ENCODE peak calls at places on chromosomes 1 and 21, in nine cellular contexts. E, D, A, T, U, H, S, I and B are unnamed samples. For H3K27me3, the result is how much of the 10 kb centered on the place peaks cover.

GRCh38 chr1:119294728-119295127 is 73.9 kb upstream of the HAO2 start:
- DNase-seq in H (no peak), S (no peak), A (no peak), E (no peak), T (no peak), D (no peak), U (no peak), I (no peak), B (no peak)

GRCh38 chr1:59877108-59877682 is 49.4 kb downstream of the CYP2J2 start:
- DNase-seq in U (no peak), T (no peak), D (no peak), E (no peak), I (no peak), S (no peak), A (no peak), H (no peak), B (no peak)

GRCh38 chr1:161473363-161473762 is 31.9 kb upstream of the FCGR2A start:
- DNase-seq in A (no peak), E (no peak), S (no peak), H (no peak), D (peak), U (no peak), T (no peak), I (no peak), B (no peak)

GRCh38 chr1:4957027-4957426 is 302.6 kb downstream of the AJAP1 start:
- DNase-seq in U (no peak), D (no peak), T (no peak), H (no peak), A (no peak), I (no peak), E (no peak), S (no peak), B (no peak)

GRCh38 chr21:24829397-24829796 is 777.9 kb downstream of the MRPL39 start:
- DNase-seq in A (no peak), H (no peak), U (no peak), T (no peak), I (no peak), E (no peak), D (peak), S (no peak), B (peak)

GRCh38 chr1:3231826-3232225 is 162.8 kb downstream of the PRDM16 start:
- DNase-seq in D (no peak), U (no peak), E (no peak), I (no peak), S (no peak), T (no peak), A (no peak), H (no peak), B (no peak)

GRCh38 chr1:217273866-217274265 is 357.0 kb downstream of the GPATCH2 start:
- DNase-seq in D (no peak), E (no peak), T (no peak), U (no peak), S (no peak), A (no peak), H (no peak), I (no peak), B (no peak)

GRCh38 chr1:58982259-58982998 is 198.6 kb upstream of the JUN start:
- DNase-seq in E (no peak), U (no peak), I (no peak), A (no peak), S (no peak), H (peak), T (peak), D (peak), B (peak)

GRCh38 chr1:44412591-44412990 is 7.5 kb downstream of the RNF220 start:
- DNase-seq in T (no peak), A (no peak), D (no peak), I (no peak), H (no peak), U (no peak), S (no peak), E (no peak), B (no peak)

GRCh38 chr21:46055863-46056281 is 42.0 kb upstream of the COL6A2 start:
- DNase-seq in E (no peak), D (no peak), T (no peak), H (no peak), S (peak), A (no peak), U (no peak), I (peak), B (no peak)

GRCh38 chr21:44052071-44052829 is 40.1 kb downstream of the TRAPPC10 start:
- DNase-seq in A (no peak), U (no peak), S (peak), E (no peak), D (no peak), I (no peak), T (no peak), H (no peak), B (no peak)

GRCh38 chr21:34227386-34227852 is 136.4 kb upstream of the KCNE2 start:
- DNase-seq in U (no peak), A (no peak), E (no peak), T (no peak), S (no peak), D (no peak), I (no peak), H (no peak), B (no peak)

GRCh38 chr1:169931795-169932195 is 38.1 kb upstream of the SCYL3 start:
- DNase-seq in S (no peak), A (no peak), E (no peak), U (no peak), D (no peak), T (no peak), H (no peak), I (no peak), B (no peak)

GRCh38 chr1:51214615-51215131 is 21.4 kb upstream of the RNF11 start:
- DNase-seq in I (peak), T (no peak), S (no peak), D (no peak), U (no peak), E (no peak), A (no peak), H (no peak), B (no peak)

GRCh38 chr1:238336531-238336930 is 445.8 kb upstream of the ZP4 start:
- DNase-seq in I (no peak), T (no peak), E (no peak), U (no peak), H (no peak), D (peak), A (no peak), S (no peak), B (peak)

GRCh38 chr1:5897281-5897680 is 94.9 kb downstream of the NPHP4 start:
- DNase-seq in H (no peak), T (no peak), S (no peak), D (no peak), I (no peak), A (no peak), U (no peak), E (no peak), B (no peak)

GRCh38 chr21:43192501-43193081 is 23.8 kb downstream of the CRYAA start:
- DNase-seq in U (peak), A (no peak), E (no peak), T (peak), I (no peak), D (no peak), S (peak), H (no peak), B (peak)

GRCh38 chr1:96361961-96362360 is 359.6 kb upstream of the PTBP2 start:
- DNase-seq in U (no peak), S (no peak), A (no peak), E (no peak), H (no peak), I (no peak), T (no peak), D (no peak), B (no peak)

GRCh38 chr1:43522776-43523480 is 7.8 kb upstream of the PTPRF start:
- DNase-seq in E (no peak), U (peak), I (no peak), H (peak), D (no peak), S (peak), A (peak), T (no peak), B (peak)

GRCh38 chr1:8870605-8871538 is 7.6 kb downstream of the ENO1 start:
- DNase-seq in H (no peak), S (no peak), E (no peak), D (no peak), T (no peak), I (no peak), U (no peak), A (no peak), B (no peak)

GRCh38 chr1:192265774-192266173 is 51.0 kb upstream of the RGS21 start:
- DNase-seq in D (no peak), E (no peak), I (no peak), A (no peak), S (no peak), H (no peak), U (no peak), T (no peak), B (no peak)

GRCh38 chr1:44254392-44254791 is 41.1 kb downstream of the DMAP1 start:
- DNase-seq in D (no peak), S (no peak), H (no peak), A (no peak), U (no peak), T (no peak), I (no peak), E (no peak), B (no peak)

GRCh38 chr1:218299416-218299815 is 14.3 kb downstream of the RRP15 start:
- DNase-seq in H (no peak), T (no peak), I (no peak), E (no peak), A (no peak), D (no peak), U (no peak), S (no peak), B (no peak)

GRCh38 chr1:88463401-88463800 is 220.7 kb upstream of the PKN2 start:
- DNase-seq in S (no peak), I (no peak), H (no peak), A (no peak), D (no peak), E (no peak), U (no peak), T (no peak), B (no peak)

GRCh38 chr1:18820791-18821641 is 38.4 kb downstream of the TAS1R2 start:
- DNase-seq in D (peak), E (peak), T (peak), U (peak), H (peak), A (peak), S (peak), I (peak), B (peak)

GRCh38 chr1:226550671-226551041 is 2.1 kb downstream of the STUM start:
- DNase-seq in D (no peak), T (no peak), U (no peak), E (no peak), A (no peak), S (no peak), I (no peak), H (no peak), B (no peak)

GRCh38 chr1:102798718-102799117 is 309.6 kb downstream of the COL11A1 start:
- DNase-seq in S (no peak), T (no peak), I (no peak), D (no peak), E (no peak), A (no peak), H (no peak), U (no peak), B (no peak)

GRCh38 chr1:163095223-163095622 is 26.1 kb downstream of the RGS4 start:
- DNase-seq in H (no peak), E (no peak), A (no peak), S (no peak), T (no peak), I (no peak), U (no peak), D (no peak), B (no peak)

GRCh38 chr1:6357243-6357929 is 36.2 kb downstream of the ACOT7 start:
- DNase-seq in D (no peak), T (no peak), E (no peak), H (no peak), A (peak), S (no peak), I (no peak), U (no peak), B (peak)

GRCh38 chr1:9728451-9729295 is 77.1 kb downstream of the PIK3CD start:
- DNase-seq in A (no peak), H (no peak), E (peak), D (no peak), U (no peak), I (no peak), S (no peak), T (no peak), B (no peak)

GRCh38 chr1:75134939-75135828 is 996 bp downstream of the LHX8 start:
- DNase-seq in S (no peak), A (no peak), T (no peak), I (no peak), U (no peak), H (no peak), D (no peak), E (no peak), B (peak)

GRCh38 chr1:39901486-39902120 is at the start of gene MYCL:
- DNase-seq in H (peak), T (peak), U (peak), A (peak), I (peak), D (peak), S (peak), E (peak), B (peak)

GRCh38 chr1:6448749-6449631 is 17.0 kb downstream of the TNFRSF25 start:
- DNase-seq in S (no peak), T (no peak), D (peak), U (no peak), E (no peak), A (peak), H (peak), I (no peak), B (no peak)

GRCh38 chr1:115924730-115925129 is 51.6 kb upstream of the SLC22A15 start:
- DNase-seq in S (no peak), T (no peak), A (no peak), E (no peak), D (no peak), U (no peak), H (no peak), I (no peak), B (no peak)

GRCh38 chr1:97545446-97545845 is 375.4 kb downstream of the DPYD start:
- DNase-seq in U (no peak), E (no peak), D (no peak), S (no peak), T (no peak), H (no peak), A (no peak), I (no peak), B (no peak)
- H3K27me3 ChIP-seq in U (under half), E (under half), D (under half), S (under half), T (under half), H (under half), A (under half), I (under half), B (under half)

GRCh38 chr1:1916882-1917281 is 1.8 kb downstream of the CALML6 start:
- DNase-seq in D (no peak), H (no peak), I (no peak), S (no peak), T (peak), E (no peak), U (no peak), A (peak), B (no peak)

GRCh38 chr1:1915911-1916835 is 1.1 kb downstream of the CALML6 start:
- DNase-seq in H (peak), S (no peak), E (no peak), D (no peak), A (peak), I (no peak), T (peak), U (no peak), B (no peak)

GRCh38 chr1:1917995-1918900 is 831 bp downstream of the TMEM52 start:
- DNase-seq in S (no peak), H (no peak), A (peak), U (no peak), T (peak), D (no peak), I (no peak), E (no peak), B (no peak)

GRCh38 chr1:1918901-1919303 is at the start of gene TMEM52:
- DNase-seq in I (no peak), H (no peak), A (no peak), D (no peak), U (no peak), E (no peak), T (no peak), S (peak), B (peak)

DNA sequence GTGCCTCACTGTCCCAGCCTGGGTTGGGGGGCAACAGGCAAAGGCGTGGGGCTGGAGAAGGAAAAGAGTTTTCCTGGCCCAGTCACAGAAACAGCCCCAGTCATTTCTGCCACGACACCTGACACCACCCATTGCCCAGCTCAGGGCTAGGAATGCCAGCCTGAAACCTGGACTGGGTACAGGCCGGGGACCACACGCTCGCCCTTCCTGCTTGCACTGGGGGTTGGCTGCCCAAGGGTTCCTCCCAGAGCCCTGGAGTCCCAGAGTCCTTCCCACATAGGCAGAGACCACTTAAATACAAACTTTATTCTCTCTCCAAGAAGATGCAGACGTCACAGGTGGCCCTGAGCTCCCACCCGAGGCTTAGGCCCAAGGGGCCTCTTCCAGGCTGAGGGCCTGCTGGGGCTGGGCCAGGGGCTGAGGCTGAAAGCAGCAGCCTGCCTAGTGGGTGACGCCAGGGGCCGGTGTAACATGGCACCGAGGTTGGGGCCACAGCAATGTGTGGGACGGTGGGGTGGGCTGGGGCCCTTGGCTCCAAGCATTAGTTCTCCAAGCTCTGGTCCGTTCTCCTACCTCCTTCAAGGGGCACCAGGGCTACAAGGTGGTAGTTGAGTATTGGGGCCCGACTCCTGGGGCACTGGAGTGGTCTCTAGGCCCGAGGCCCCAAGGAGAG is 1.6 kb downstream of the TMEM52 start:
- DNase-seq in U (no peak), I (no peak), H (no peak), A (peak), S (no peak), T (peak), D (no peak), E (no peak), B (no peak)
- TF ChIP-seq CTCF in U (no peak), I (no peak), H (no peak), A (no peak), S (no peak), T (no peak), D (no peak), E (no peak), B (no peak)

GRCh38 chr1:38502772-38503171 is 356.8 kb downstream of the RRAGC start:
- DNase-seq in E (no peak), A (no peak), H (no peak), S (no peak), U (no peak), T (no peak), I (no peak), D (peak), B (peak)

GRCh38 chr1:38512024-38512623 is 347.4 kb downstream of the RRAGC start:
- DNase-seq in H (no peak), I (no peak), S (no peak), A (no peak), D (no peak), T (no peak), U (no peak), E (no peak), B (no peak)

GRCh38 chr1:38505950-38506349 is 353.6 kb downstream of the RRAGC start:
- DNase-seq in I (no peak), E (no peak), T (no peak), S (no peak), A (no peak), H (no peak), D (no peak), U (no peak), B (no peak)

GRCh38 chr1:38508272-38508671 is 351.3 kb downstream of the RRAGC start:
- DNase-seq in E (no peak), H (no peak), I (no peak), D (no peak), A (no peak), S (no peak), U (no peak), T (no peak), B (no peak)

DNA sequence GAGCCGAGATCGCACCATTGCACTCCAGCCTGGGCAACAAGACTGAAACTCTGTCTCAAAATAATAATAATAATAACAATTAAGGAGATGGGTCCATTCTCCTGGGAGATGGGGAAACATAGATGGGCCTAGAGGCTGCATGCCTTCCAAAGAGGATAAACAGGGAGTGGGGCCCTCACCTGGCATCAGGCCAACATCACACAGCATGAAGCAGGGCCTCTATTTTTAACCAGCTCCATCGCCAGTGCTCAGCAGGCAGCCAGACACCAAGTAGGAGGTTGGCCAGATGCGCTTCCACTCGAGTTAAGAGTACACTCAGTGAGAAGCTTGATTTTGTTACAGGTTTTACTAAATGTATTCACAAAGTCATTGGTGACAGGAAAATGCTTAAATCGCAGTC is 352.0 kb downstream of the RRAGC start:
- DNase-seq in I (no peak), T (no peak), S (no peak), D (no peak), H (no peak), E (no peak), U (no peak), A (no peak), B (no peak)
- H3K27me3 ChIP-seq in I (under half), T (under half), S (under half), D (under half), H (under half), E (under half), U (under half), A (half or more), B (under half)

DNA sequence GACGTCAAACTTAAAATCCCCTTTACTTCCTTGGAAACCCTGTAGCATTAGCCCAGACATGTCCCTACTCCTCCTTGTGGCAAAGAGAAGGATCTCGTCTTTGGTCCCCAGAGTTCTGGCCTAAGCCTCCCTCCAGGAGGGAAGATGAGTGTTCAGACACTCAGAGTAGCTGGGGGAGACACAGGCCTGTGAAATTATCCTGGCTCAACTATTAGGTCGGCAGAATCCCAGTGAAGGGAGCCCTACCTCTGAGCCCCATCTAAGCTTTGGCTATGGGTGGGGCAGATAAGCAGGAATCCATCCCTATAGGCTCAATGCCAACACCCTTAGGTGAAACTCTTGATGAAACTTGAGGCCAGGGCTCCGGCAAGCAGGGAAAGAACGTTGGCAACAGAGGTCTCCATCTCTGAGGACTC is 1.7 kb upstream of the SFN start:
- DNase-seq in A (no peak), U (no peak), H (no peak), I (no peak), E (no peak), T (no peak), S (no peak), D (no peak), B (no peak)
- TF ChIP-seq CTCF in A (no peak), U (no peak), H (no peak), I (no peak), E (peak), T (no peak), S (no peak), D (no peak), B (peak)

GRCh38 chr1:55188909-55189308 is 26.3 kb downstream of the USP24 start:
- DNase-seq in T (no peak), A (no peak), S (no peak), I (no peak), U (no peak), D (no peak), H (no peak), E (no peak), B (no peak)
- H3K27me3 ChIP-seq in T (under half), A (under half), S (under half), I (under half), U (under half), D (under half), H (under half), E (under half), B (under half)

GRCh38 chr1:13513885-13514546 is at the start of gene LRRC38:
- DNase-seq in H (no peak), T (no peak), A (peak), I (no peak), S (no peak), D (no peak), E (peak), U (no peak), B (peak)

GRCh38 chr1:13520985-13521384 is 7.2 kb upstream of the LRRC38 start:
- DNase-seq in T (no peak), I (no peak), A (no peak), H (no peak), E (no peak), S (no peak), U (no peak), D (no peak), B (no peak)

GRCh38 chr1:13513063-13513884 is 529 bp downstream of the LRRC38 start:
- DNase-seq in E (no peak), T (no peak), H (no peak), A (no peak), I (no peak), D (no peak), U (no peak), S (no peak), B (peak)

GRCh38 chr1:13516606-13517005 is 2.8 kb upstream of the LRRC38 start:
- DNase-seq in S (no peak), A (no peak), T (no peak), I (no peak), E (no peak), H (no peak), D (no peak), U (no peak), B (no peak)

GRCh38 chr1:13517193-13517812 is 3.5 kb upstream of the LRRC38 start:
- DNase-seq in E (no peak), I (no peak), U (no peak), D (no peak), S (no peak), T (no peak), H (no peak), A (no peak), B (no peak)
- TF ChIP-seq CTCF in E (peak), I (no peak), U (no peak), D (no peak), S (no peak), T (no peak), H (no peak), A (no peak), B (no peak)